ENCODE peak calls at places on chromosomes 11 and 22, in ten cellular contexts. N, R, H, S, O, C, J, M, E and I are unnamed samples.

GRCh38 chr11:75762158-75762557 is 6.4 kb upstream of the DGAT2 start:
- DNase-seq in N (no peak), R (no peak), H (no peak), S (no peak), O (no peak), C (no peak), J (no peak), M (no peak), E (no peak), I (no peak)

GRCh38 chr11:131810511-131810910 is 440.1 kb downstream of the NTM start:
- DNase-seq in N (no peak), R (no peak), H (no peak), S (no peak), O (no peak), C (no peak), J (no peak), M (no peak), E (no peak), I (no peak)

GRCh38 chr11:96154802-96155520 is 188.0 kb downstream of the MAML2 start:
- DNase-seq in N (no peak), R (no peak), H (no peak), S (no peak), O (no peak), C (no peak), J (peak; percentile 90), M (no peak), E (no peak), I (no peak)

GRCh38 chr11:116885951-116886629 is 48.7 kb upstream of the APOA1 start:
- DNase-seq in N (no peak), R (no peak), H (no peak), S (no peak), O (peak; percentile 13), C (no peak), J (no peak), M (no peak), E (no peak), I (no peak)

GRCh38 chr11:114159320-114159719 is 99.8 kb downstream of the ZBTB16 start:
- DNase-seq in N (no peak), R (no peak), H (no peak), S (no peak), O (no peak), C (no peak), J (no peak), M (no peak), E (no peak), I (no peak)

GRCh38 chr22:44276706-44277403 is 35.9 kb downstream of the SHISAL1 start:
- DNase-seq in N (no peak), R (no peak), H (no peak), S (no peak), O (no peak), C (no peak), J (no peak), M (no peak), E (no peak), I (no peak)

GRCh38 chr11:122979815-122980656 is 1.6 kb downstream of the BSX start:
- DNase-seq in N (no peak), R (peak; percentile 6), H (no peak), S (no peak), O (no peak), C (no peak), J (no peak), M (no peak), E (no peak), I (no peak)

GRCh38 chr11:106888386-106888785 is 129.9 kb downstream of the GUCY1A2 start:
- DNase-seq in N (no peak), R (no peak), H (no peak), S (no peak), O (no peak), C (no peak), J (no peak), M (no peak), E (no peak), I (no peak)

GRCh38 chr11:28835790-28836189 is 727.6 kb downstream of the METTL15 start:
- DNase-seq in N (no peak), R (no peak), H (no peak), S (no peak), O (peak; percentile 90), C (no peak), J (peak; percentile 81), M (no peak), E (no peak), I (no peak)

GRCh38 chr11:44372989-44373388 is 63.0 kb upstream of the ALX4 start:
- DNase-seq in N (no peak), R (no peak), H (no peak), S (no peak), O (no peak), C (no peak), J (no peak), M (no peak), E (no peak), I (no peak)